ENCODE peak calls at places on chromosomes 16 and 17, in six cellular contexts. One of them, this sample, is unnamed.

GRCh38 chr16:46932802-46933201 is 40.7 kb downstream of the DNAJA2 start:
- DNase-seq in H1: peak; percentile 66
- DNase-seq in HCT116: no peak
- DNase-seq in HepG2: no peak
- DNase-seq in K562: no peak
- DNase-seq in GM12878: no peak
- DNase-seq in this sample: no peak

GRCh38 chr16:3051489-3051888 is 5.1 kb downstream of the MMP25 start:
- DNase-seq in GM12878: no peak
- DNase-seq in HepG2: no peak
- DNase-seq in H1: no peak
- DNase-seq in HCT116: no peak
- DNase-seq in K562: no peak
- DNase-seq in this sample: no peak

GRCh38 chr16:10752843-10753523 is 9.3 kb downstream of the NUBP1 start:
- DNase-seq in HCT116: no peak
- DNase-seq in GM12878: peak; percentile 74
- DNase-seq in H1: no peak
- DNase-seq in K562: no peak
- DNase-seq in HepG2: no peak
- DNase-seq in this sample: no peak

GRCh38 chr17:79940381-79941087 is 95.1 kb downstream of the TBC1D16 start:
- DNase-seq in K562: no peak
- DNase-seq in HepG2: no peak
- DNase-seq in H1: no peak
- DNase-seq in HCT116: no peak
- DNase-seq in GM12878: no peak
- DNase-seq in this sample: no peak

GRCh38 chr16:67528222-67528869 is at the start of gene RIPOR1:
- DNase-seq in HepG2: peak; percentile 45
- DNase-seq in GM12878: no peak
- DNase-seq in HCT116: no peak
- DNase-seq in K562: peak; percentile 98
- DNase-seq in H1: peak; percentile 67
- DNase-seq in this sample: peak; percentile 63

GRCh38 chr16:51545951-51546350 is 394.9 kb upstream of the SALL1 start:
- DNase-seq in H1: no peak
- DNase-seq in K562: no peak
- DNase-seq in HepG2: no peak
- DNase-seq in HCT116: no peak
- DNase-seq in GM12878: no peak
- DNase-seq in this sample: no peak

GRCh38 chr17:20954794-20955193 is 88.0 kb downstream of the USP22 start:
- DNase-seq in HCT116: no peak
- DNase-seq in H1: no peak
- DNase-seq in GM12878: no peak
- DNase-seq in K562: no peak
- DNase-seq in HepG2: no peak
- DNase-seq in this sample: no peak

GRCh38 chr17:8904686-8905085 is 37.2 kb upstream of the PIK3R6 start:
- DNase-seq in H1: no peak
- DNase-seq in GM12878: no peak
- DNase-seq in HCT116: no peak
- DNase-seq in K562: no peak
- DNase-seq in HepG2: no peak
- DNase-seq in this sample: no peak

GRCh38 chr17:9240659-9241370 is 219.5 kb downstream of the NTN1 start:
- DNase-seq in HepG2: peak; percentile 35
- DNase-seq in H1: no peak
- DNase-seq in K562: peak; percentile 21
- DNase-seq in HCT116: no peak
- DNase-seq in GM12878: no peak
- DNase-seq in this sample: peak; percentile 40

GRCh38 chr17:32487460-32488176 is 825 bp downstream of the CDK5R1 start:
- DNase-seq in H1: no peak
- DNase-seq in HCT116: no peak
- DNase-seq in K562: no peak
- DNase-seq in HepG2: no peak
- DNase-seq in GM12878: no peak
- DNase-seq in this sample: peak; percentile 57

GRCh38 chr17:69418535-69418934 is 4.0 kb downstream of the MAP2K6 start:
- DNase-seq in HCT116: no peak
- DNase-seq in H1: no peak
- DNase-seq in K562: no peak
- DNase-seq in GM12878: no peak
- DNase-seq in HepG2: no peak
- DNase-seq in this sample: no peak

GRCh38 chr17:12349297-12349696 is 316.4 kb upstream of the MYOCD start:
- DNase-seq in H1: no peak
- DNase-seq in HCT116: no peak
- DNase-seq in GM12878: no peak
- DNase-seq in HepG2: no peak
- DNase-seq in K562: no peak
- DNase-seq in this sample: no peak

GRCh38 chr16:79439866-79440265 is 160.7 kb downstream of the MAF start:
- DNase-seq in K562: no peak
- DNase-seq in GM12878: no peak
- DNase-seq in HepG2: no peak
- DNase-seq in HCT116: no peak
- DNase-seq in H1: no peak
- DNase-seq in this sample: no peak

DNA sequence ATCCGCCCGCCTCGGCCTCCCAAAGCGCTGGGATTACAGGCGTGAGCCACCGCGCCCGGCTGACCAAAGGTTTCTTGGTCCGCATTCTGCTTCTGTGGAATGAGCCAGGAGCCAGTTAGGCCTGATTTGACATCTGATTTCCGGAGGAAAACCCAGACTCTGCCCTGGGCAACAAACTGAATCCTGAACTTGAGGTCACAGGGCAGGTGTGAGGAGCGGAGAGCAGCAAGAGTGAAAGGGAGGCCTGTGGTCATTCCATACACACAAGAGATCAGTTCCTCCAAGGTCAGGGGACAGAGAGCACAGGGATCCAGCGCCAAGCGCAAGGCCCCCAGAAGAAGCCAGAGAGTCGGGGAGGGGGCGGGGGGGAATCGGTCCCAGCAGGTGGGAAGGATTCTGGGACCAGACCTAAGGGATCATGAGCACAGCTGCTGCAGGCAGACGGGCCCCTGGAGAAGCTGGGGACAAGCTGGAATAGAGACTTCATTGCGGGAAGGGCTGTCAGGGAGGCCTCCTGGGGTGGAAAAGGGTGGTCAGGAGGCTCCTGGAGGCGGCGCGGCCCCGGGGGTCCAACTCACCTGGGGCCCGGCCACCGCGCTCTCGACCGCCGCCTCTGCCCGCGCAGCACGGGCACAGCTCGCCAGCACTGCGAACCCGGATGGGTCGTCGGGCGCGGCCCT is 436 bp downstream of the SHPK start:
- DNase-seq in HepG2: peak; percentile 77
- DNase-seq in GM12878: no peak
- DNase-seq in H1: no peak
- DNase-seq in K562: no peak
- DNase-seq in HCT116: no peak
- DNase-seq in this sample: peak; percentile 27
- TF ChIP-seq JUND in HepG2: no peak
- TF ChIP-seq JUND in GM12878: no peak
- TF ChIP-seq JUND in H1: no peak
- TF ChIP-seq JUND in K562: no peak
- TF ChIP-seq JUND in HCT116: no peak
- TF ChIP-seq JUND in this sample: no peak

DNA sequence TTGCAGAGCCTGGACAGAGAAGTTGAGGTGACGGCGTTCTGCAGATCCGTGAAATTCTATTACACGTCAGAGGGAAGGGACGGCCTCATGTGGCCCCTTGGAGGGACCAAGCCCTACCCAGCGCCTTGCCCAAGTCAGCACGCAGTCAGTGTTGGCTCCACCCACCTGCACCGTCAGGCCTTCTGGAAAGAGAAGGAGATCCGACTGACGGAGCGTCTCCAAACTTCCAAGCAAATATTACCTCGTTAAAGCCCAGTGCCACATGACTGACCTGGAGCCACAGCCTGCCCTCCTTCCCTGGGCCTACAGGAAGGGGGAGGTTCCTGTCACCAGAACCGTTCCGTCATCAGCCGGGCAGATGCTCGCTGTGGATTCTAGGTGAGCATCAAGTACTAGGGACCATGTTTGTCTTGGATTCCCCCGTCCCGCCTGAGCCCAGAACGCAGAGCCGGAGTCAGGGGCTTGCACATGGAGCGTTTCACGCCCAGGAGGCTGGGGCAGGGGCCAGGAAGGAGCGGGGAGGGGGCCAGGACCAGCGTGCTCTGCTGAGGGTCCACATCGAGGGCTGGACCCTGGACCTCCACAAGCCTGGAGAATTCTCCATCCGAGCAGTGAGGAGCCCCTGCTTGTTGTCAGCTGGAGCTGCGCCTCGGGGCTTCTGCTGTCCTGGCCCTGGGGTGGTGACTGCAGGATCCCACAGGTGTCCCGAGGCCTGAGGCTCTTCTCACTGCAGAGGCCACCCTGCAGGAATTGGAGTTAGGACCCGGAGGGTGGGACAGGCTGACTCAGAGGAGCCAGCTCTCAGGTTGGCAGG is 22.6 kb upstream of the METRNL start:
- DNase-seq in GM12878: no peak
- DNase-seq in HepG2: no peak
- DNase-seq in H1: peak; percentile 41
- DNase-seq in K562: no peak
- DNase-seq in HCT116: no peak
- DNase-seq in this sample: no peak
- TF ChIP-seq JUND in GM12878: no peak
- TF ChIP-seq JUND in HepG2: no peak
- TF ChIP-seq JUND in H1: no peak
- TF ChIP-seq JUND in K562: no peak
- TF ChIP-seq JUND in HCT116: no peak
- TF ChIP-seq JUND in this sample: no peak

GRCh38 chr17:59110973-59111372 is 4.3 kb upstream of the TRIM37 start:
- DNase-seq in GM12878: no peak
- DNase-seq in H1: no peak
- DNase-seq in K562: no peak
- DNase-seq in HepG2: no peak
- DNase-seq in HCT116: no peak
- DNase-seq in this sample: no peak
- TF ChIP-seq JUND in GM12878: no peak
- TF ChIP-seq JUND in H1: no peak
- TF ChIP-seq JUND in K562: no peak
- TF ChIP-seq JUND in HepG2: no peak
- TF ChIP-seq JUND in HCT116: no peak
- TF ChIP-seq JUND in this sample: no peak

DNA sequence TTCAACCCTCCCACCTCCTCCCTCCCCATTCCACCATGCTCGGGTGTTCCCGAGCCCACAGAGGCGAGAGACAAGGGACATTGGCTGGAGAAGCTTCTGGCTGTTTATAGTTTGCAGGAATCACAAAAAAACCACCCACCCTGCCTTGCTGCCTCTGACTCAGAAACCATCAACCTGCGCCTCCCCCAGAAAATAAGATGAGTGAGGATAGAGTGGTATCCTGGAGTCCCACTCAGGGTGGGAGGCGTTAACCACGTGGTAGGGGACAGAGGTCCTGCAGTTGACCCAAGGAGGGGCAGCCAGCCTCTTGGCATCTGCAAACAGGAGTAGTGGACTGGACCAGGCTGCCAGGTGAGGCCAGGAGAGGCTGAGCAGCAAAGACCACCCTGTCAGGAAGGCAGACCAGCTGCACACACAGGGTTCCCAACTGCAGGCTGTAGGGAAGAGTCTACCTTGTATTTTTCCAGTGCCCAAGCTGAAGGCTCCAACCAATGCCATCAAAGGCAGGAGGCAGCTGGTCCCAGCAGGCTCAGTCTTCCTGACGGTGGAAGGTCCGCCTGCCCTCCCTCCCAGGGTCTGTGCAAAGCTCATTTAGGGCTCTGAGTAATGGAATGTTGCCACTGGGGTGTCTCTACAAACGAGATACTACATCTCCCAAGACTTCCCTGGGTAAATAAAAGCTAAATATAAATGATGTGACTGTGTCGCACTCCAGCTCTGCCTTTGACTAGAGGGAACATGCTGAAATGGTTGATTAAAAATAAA is 201.5 kb upstream of the TNRC6C start:
- DNase-seq in K562: no peak
- DNase-seq in GM12878: no peak
- DNase-seq in HepG2: no peak
- DNase-seq in HCT116: no peak
- DNase-seq in H1: no peak
- DNase-seq in this sample: no peak
- TF ChIP-seq JUND in K562: no peak
- TF ChIP-seq JUND in GM12878: no peak
- TF ChIP-seq JUND in HepG2: no peak
- TF ChIP-seq JUND in HCT116: no peak
- TF ChIP-seq JUND in H1: no peak
- TF ChIP-seq JUND in this sample: no peak

GRCh38 chr16:85176541-85177447 is 64.5 kb upstream of the CIBAR2 start:
- DNase-seq in HepG2: no peak
- DNase-seq in HCT116: no peak
- DNase-seq in GM12878: no peak
- DNase-seq in H1: no peak
- DNase-seq in K562: peak; percentile 88
- DNase-seq in this sample: no peak
- TF ChIP-seq JUND in HepG2: no peak
- TF ChIP-seq JUND in HCT116: no peak
- TF ChIP-seq JUND in GM12878: no peak
- TF ChIP-seq JUND in H1: no peak
- TF ChIP-seq JUND in K562: no peak
- TF ChIP-seq JUND in this sample: no peak